ENCODE peak calls at places on chromosomes 2 and 18, in five cellular contexts. I is K562, O is A549, S is GM12878, P is HepG2. T is an unnamed sample.

GRCh38 chr2:57907411-57907810 is 139.2 kb upstream of the VRK2 start:
- DNase-seq in I (no peak), O (no peak), S (no peak), P (no peak), T (no peak)

GRCh38 chr18:79396431-79397287 is 929 bp downstream of the NFATC1 start:
- DNase-seq in I (no peak), O (peak; percentile 45), S (no peak), P (no peak), T (no peak)

GRCh38 chr2:64336171-64336570 is 117.8 kb upstream of the LGALSL start:
- DNase-seq in I (no peak), O (no peak), S (no peak), P (no peak), T (no peak)

GRCh38 chr2:71829008-71829407 is 318.7 kb downstream of the CYP26B1 start:
- DNase-seq in I (no peak), O (no peak), S (no peak), P (no peak), T (no peak)

GRCh38 chr2:190063624-190064023 is 1.1 kb upstream of the MSTN start:
- DNase-seq in I (no peak), O (no peak), S (no peak), P (no peak), T (no peak)

GRCh38 chr2:212052412-212053159 is 486.0 kb downstream of the ERBB4 start:
- DNase-seq in I (no peak), O (no peak), S (no peak), P (no peak), T (no peak)

GRCh38 chr2:202818321-202818720 is 53.2 kb downstream of the ICA1L start:
- DNase-seq in I (peak; percentile 6), O (no peak), S (no peak), P (no peak), T (no peak)

GRCh38 chr2:188966079-188966571 is 8.0 kb upstream of the COL3A1 start:
- DNase-seq in I (no peak), O (no peak), S (no peak), P (no peak), T (no peak)

GRCh38 chr2:160701822-160702221 is 208.2 kb upstream of the RBMS1 start:
- DNase-seq in I (no peak), O (no peak), S (no peak), P (no peak), T (no peak)

GRCh38 chr2:214809751-214810564 is 475 bp upstream of the BARD1 start:
- DNase-seq in I (peak; percentile 95), O (peak; percentile 98), S (peak; percentile 87), P (peak; percentile 96), T (peak; percentile 98)

GRCh38 chr2:96663829-96664228 is 21.3 kb downstream of the FER1L5 start:
- DNase-seq in I (no peak), O (no peak), S (no peak), P (no peak), T (no peak)

GRCh38 chr2:114083717-114084387 is 194.0 kb downstream of the ACTR3 start:
- DNase-seq in I (no peak), O (no peak), S (no peak), P (no peak), T (no peak)
- H3K4me1 ChIP-seq in I (no peaks in the 10 kb centered on the region), O (no peaks in the 10 kb centered on the region), S (no peaks in the 10 kb centered on the region), P (peaks cover 27% of the 10 kb centered on the region), T (no peaks in the 10 kb centered on the region)

DNA sequence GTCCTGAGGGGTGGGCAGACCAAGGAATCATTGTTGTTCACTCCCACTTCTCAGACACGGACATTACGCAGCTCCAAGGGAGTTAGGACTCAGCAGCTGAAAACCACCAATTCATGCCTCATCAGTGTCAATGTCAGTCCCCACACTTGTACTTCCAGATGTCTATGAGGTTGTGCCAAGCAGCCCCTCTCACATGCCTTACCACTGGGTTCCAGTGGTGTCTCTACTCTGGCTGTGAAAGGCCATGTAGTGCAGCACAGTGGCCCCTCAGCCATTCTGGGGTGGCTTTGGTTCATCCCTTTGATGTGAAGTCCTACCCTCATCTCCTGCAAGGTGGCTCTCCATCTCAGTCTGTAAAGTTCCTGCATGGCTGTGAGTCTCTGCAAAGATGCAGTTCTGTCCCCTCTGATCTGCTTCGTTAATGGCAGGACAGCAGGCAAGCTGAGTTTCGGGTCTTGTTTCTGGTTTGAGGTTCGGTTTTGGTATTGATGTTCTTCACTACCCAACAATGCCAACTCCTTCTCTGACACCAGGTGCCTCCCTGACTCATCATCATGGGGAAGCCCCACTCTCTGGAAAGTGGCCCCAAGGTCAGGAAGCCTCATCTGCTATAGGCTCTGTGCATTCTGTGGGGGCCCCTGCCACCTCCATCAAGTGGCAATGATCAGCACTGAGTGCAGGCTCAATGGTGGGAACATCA is 14.0 kb upstream of the COL6A3 start:
- DNase-seq in I (no peak), O (no peak), S (peak; percentile 35), P (no peak), T (no peak)
- TF ChIP-seq JUNB in I (no peak), O (no peak), S (no peak), P (no peak), T (no peak)

GRCh38 chr18:13262839-13263691 is 44.5 kb downstream of the LDLRAD4 start:
- DNase-seq in I (no peak), O (no peak), S (no peak), P (no peak), T (no peak)

GRCh38 chr18:13265901-13266207 is 47.3 kb downstream of the LDLRAD4 start:
- DNase-seq in I (no peak), O (no peak), S (no peak), P (no peak), T (no peak)

GRCh38 chr18:13266208-13267100 is 47.9 kb downstream of the LDLRAD4 start:
- DNase-seq in I (no peak), O (no peak), S (no peak), P (no peak), T (no peak)

GRCh38 chr18:13264091-13264777 is 45.7 kb downstream of the LDLRAD4 start:
- DNase-seq in I (no peak), O (no peak), S (no peak), P (no peak), T (no peak)

GRCh38 chr18:13264986-13265900 is 46.7 kb downstream of the LDLRAD4 start:
- DNase-seq in I (no peak), O (no peak), S (no peak), P (no peak), T (no peak)
- H3K4me1 ChIP-seq in I (no peaks in the 10 kb centered on the region), O (no peaks in the 10 kb centered on the region), S (no peaks in the 10 kb centered on the region), P (peaks cover 5% of the 10 kb centered on the region), T (no peaks in the 10 kb centered on the region)

DNA sequence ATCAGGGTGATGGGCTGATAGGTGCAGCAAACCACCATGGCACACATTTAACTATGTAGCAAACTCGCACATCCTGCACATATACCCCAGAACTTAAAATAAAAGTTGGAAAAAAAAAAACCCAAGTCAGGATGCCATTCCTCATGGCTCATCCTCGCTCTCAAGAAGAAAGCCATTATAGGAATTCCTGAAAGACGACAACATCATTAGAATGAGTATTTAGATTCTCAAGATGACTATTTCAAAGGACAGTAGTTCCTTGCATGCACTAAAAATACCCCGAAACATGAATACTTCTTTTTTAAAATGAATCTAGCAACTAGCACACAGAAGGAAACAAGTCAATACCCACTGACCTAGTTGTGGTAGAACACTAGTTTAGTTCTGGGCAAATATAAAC is 285.8 kb upstream of the REV1 start:
- DNase-seq in I (no peak), O (no peak), S (no peak), P (no peak), T (peak; percentile 13)
- TF ChIP-seq JUNB in I (no peak), O (no peak), S (no peak), P (no peak), T (no peak)